ENCODE peak calls at places on chromosomes 16 and 17, in four cellular contexts. U, V, M and R are unnamed samples.

GRCh38 chr16:88628512-88628974 is 9.8 kb upstream of the IL17C start:
- DNase-seq in U (no peak), V (no peak), M (no peak), R (no peak)

GRCh38 chr16:1468456-1468855 is 6.4 kb downstream of the CLCN7 start:
- DNase-seq in U (no peak), V (no peak), M (no peak), R (no peak)

GRCh38 chr16:87135631-87136030 is 181.6 kb downstream of the C16orf95 start:
- DNase-seq in U (no peak), V (no peak), M (no peak), R (no peak)

GRCh38 chr17:77502626-77503292 is 362.0 kb downstream of the SEC14L1 start:
- DNase-seq in U (no peak), V (no peak), M (no peak), R (no peak)

GRCh38 chr16:19923396-19923795 is 38.7 kb upstream of the GPRC5B start:
- DNase-seq in U (no peak), V (no peak), M (no peak), R (no peak)

GRCh38 chr16:82241469-82242052 is 71.5 kb upstream of the MPHOSPH6 start:
- DNase-seq in U (no peak), V (no peak), M (no peak), R (no peak)

GRCh38 chr17:44191941-44192496 is 5.2 kb downstream of the TMUB2 start:
- DNase-seq in U (no peak), V (no peak), M (no peak), R (no peak)

GRCh38 chr17:7340179-7340578 is 3.9 kb downstream of the ACAP1 start:
- DNase-seq in U (no peak), V (no peak), M (no peak), R (no peak)

GRCh38 chr17:58096892-58097291 is 13.7 kb downstream of the DYNLL2 start:
- DNase-seq in U (no peak), V (no peak), M (no peak), R (no peak)

GRCh38 chr17:77388384-77389306 is 247.9 kb downstream of the SEC14L1 start:
- DNase-seq in U (no peak), V (no peak), M (no peak), R (no peak)

GRCh38 chr16:964696-965395 is 5.9 kb downstream of the LMF1 start:
- DNase-seq in U (peak), V (no peak), M (no peak), R (peak)

GRCh38 chr16:29804020-29804419 is 2.3 kb upstream of the MAZ start:
- DNase-seq in U (no peak), V (no peak), M (no peak), R (no peak)

GRCh38 chr17:82962163-82962720 is 117.2 kb upstream of the METRNL start:
- DNase-seq in U (peak), V (no peak), M (no peak), R (no peak)

GRCh38 chr17:2418572-2418971 is 17.7 kb upstream of the MNT start:
- DNase-seq in U (no peak), V (no peak), M (no peak), R (no peak)

GRCh38 chr17:56125830-56126819 is 27.1 kb upstream of the ANKFN1 start:
- DNase-seq in U (no peak), V (no peak), M (peak), R (peak)

GRCh38 chr16:31093132-31093703 is 1.4 kb downstream of the VKORC1 start:
- DNase-seq in U (no peak), V (no peak), M (no peak), R (peak)

GRCh38 chr16:57060323-57061083 is 31.9 kb upstream of the CPNE2 start:
- DNase-seq in U (no peak), V (no peak), M (no peak), R (no peak)

GRCh38 chr16:56892705-56893104 is 27.7 kb downstream of the SLC12A3 start:
- DNase-seq in U (no peak), V (no peak), M (no peak), R (no peak)

GRCh38 chr17:79650283-79650682 is 39.4 kb upstream of the RBFOX3 start:
- DNase-seq in U (peak), V (no peak), M (no peak), R (no peak)

GRCh38 chr17:3553419-3554401 is 3.9 kb downstream of the TRPV3 start:
- DNase-seq in U (no peak), V (no peak), M (no peak), R (no peak)

GRCh38 chr16:56094231-56094630 is 97.1 kb upstream of the GNAO1 start:
- DNase-seq in U (no peak), V (no peak), M (no peak), R (no peak)

GRCh38 chr17:15169676-15170075 is 95.5 kb downstream of the PMP22 start:
- DNase-seq in U (no peak), V (no peak), M (no peak), R (no peak)

GRCh38 chr17:79019631-79020584 is 4.1 kb upstream of the C1QTNF1 start:
- DNase-seq in U (peak), V (no peak), M (peak), R (peak)

GRCh38 chr16:89320717-89321501 is 103.4 kb downstream of the ZNF778 start:
- DNase-seq in U (no peak), V (no peak), M (no peak), R (no peak)

GRCh38 chr17:79082311-79083190 is 7.9 kb downstream of the ENGASE start:
- DNase-seq in U (no peak), V (no peak), M (peak), R (peak)

GRCh38 chr16:68420366-68420765 is 27.9 kb downstream of the SMPD3 start:
- DNase-seq in U (no peak), V (no peak), M (no peak), R (no peak)

GRCh38 chr17:68390888-68391545 is 66.3 kb downstream of the WIPI1 start:
- DNase-seq in U (peak), V (no peak), M (no peak), R (no peak)

GRCh38 chr16:1690810-1691209 is 12.7 kb downstream of the JPT2 start:
- DNase-seq in U (no peak), V (no peak), M (no peak), R (no peak)

GRCh38 chr16:30623558-30624283 is 13.5 kb upstream of the ZNF689 start:
- DNase-seq in U (no peak), V (no peak), M (no peak), R (no peak)

GRCh38 chr16:47848481-47849109 is 307.2 kb downstream of the ABCC12 start:
- DNase-seq in U (no peak), V (no peak), M (no peak), R (no peak)
- TF ChIP-seq CTCF in U (no peak), V (no peak), M (no peak), R (no peak)

GRCh38 chr17:32771396-32771795 is 105.5 kb downstream of the MYO1D start:
- DNase-seq in U (no peak), V (no peak), M (no peak), R (no peak)
- TF ChIP-seq CTCF in U (no peak), V (no peak), M (no peak), R (no peak)

GRCh38 chr17:61393550-61393903 is 6.1 kb upstream of the TBX2 start:
- DNase-seq in U (no peak), V (no peak), M (no peak), R (no peak)
- TF ChIP-seq CTCF in U (no peak), V (peak), M (no peak), R (peak)

GRCh38 chr17:76148015-76148326 is 6.9 kb upstream of the FOXJ1 start:
- DNase-seq in U (no peak), V (no peak), M (no peak), R (no peak)
- TF ChIP-seq CTCF in U (no peak), V (no peak), M (peak), R (no peak)

GRCh38 chr17:63435681-63436522 is 10.2 kb downstream of the CYB561 start:
- DNase-seq in U (no peak), V (no peak), M (no peak), R (no peak)

GRCh38 chr17:63437287-63438091 is 8.6 kb downstream of the CYB561 start:
- DNase-seq in U (no peak), V (no peak), M (no peak), R (no peak)

GRCh38 chr17:63433746-63434591 is 12.1 kb downstream of the CYB561 start:
- DNase-seq in U (peak), V (no peak), M (no peak), R (peak)

GRCh38 chr17:63436523-63437110 is 9.5 kb downstream of the CYB561 start:
- DNase-seq in U (no peak), V (no peak), M (peak), R (peak)

DNA sequence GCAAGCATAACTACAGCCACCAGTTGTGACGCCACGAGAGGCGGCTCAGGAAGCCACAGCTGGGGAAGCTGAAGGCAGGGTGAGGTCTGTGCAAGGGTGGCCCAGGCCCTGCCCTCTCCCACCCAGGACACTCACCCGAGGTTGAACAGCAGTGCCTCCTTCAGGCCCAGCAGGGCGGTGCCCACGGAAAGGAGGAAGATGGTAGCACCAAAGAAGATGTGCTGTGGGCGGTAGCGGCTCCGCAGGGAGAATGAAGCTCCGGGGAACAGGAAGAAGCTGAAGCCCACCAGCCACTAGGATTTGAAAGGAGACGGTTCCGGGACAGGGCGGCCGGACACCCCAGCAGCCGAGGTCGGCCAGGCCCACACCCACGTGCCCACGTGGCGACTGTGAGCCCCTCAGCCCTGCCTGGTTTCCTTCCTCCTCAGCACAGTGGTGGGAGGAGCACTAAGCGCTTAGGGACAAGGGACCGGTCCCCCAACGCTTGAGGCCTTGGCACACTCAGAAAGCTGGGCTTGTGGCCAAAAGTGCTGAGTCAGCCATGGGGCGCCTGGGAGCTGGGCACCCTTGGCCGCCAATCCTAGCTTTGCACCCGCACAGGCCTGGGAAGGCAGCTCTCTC is 11.0 kb downstream of the CYB561 start:
- DNase-seq in U (no peak), V (no peak), M (peak), R (peak)
- TF ChIP-seq CTCF in U (no peak), V (peak), M (no peak), R (no peak)

GRCh38 chr17:39863244-39863917 is 731 bp downstream of the IKZF3 start:
- DNase-seq in U (no peak), V (no peak), M (no peak), R (no peak)
- TF ChIP-seq CTCF in U (no peak), V (no peak), M (no peak), R (no peak)

DNA sequence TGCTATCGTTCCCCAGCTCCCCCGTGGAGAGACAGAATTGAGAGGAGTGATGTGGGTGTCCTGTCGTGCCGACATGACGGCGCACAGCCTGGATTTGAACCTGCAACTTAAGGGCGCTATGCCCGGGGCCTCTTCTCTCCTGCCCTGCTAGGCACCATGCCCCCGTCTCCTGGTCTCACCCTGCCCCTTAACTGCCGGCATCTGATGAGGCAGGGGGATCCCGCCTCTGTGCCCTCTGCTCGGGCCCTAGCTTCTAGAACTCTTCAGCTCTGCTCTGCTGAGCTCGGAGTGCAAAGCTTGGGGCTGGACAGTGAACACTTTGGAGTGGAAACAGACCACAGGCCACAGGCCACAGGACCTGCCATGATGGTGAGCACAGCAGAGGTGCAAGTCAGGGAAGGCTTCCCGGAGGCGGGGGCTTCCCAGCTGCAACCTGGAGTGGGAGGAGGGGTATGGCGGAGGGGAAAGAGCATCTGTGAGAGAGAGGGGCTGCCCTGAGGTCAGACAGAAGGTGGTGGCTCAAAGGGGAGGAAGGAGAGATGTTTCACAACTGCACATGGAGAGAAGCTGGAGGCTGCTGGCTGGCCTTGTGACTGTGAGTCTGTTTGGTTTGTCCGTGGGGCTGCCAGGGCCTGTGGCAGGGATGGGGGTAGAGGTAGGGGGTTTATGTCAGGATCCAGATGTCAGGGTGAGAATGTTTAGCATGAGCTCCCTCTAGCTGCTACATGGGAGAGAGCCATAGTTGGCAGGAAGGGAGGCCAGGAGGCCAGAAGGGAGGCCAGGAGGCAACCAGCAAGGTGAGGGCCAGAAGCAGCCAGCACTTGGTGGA is 107.8 kb downstream of the CRLF3 start:
- DNase-seq in U (no peak), V (no peak), M (no peak), R (peak)
- TF ChIP-seq CTCF in U (no peak), V (peak), M (no peak), R (no peak)

DNA sequence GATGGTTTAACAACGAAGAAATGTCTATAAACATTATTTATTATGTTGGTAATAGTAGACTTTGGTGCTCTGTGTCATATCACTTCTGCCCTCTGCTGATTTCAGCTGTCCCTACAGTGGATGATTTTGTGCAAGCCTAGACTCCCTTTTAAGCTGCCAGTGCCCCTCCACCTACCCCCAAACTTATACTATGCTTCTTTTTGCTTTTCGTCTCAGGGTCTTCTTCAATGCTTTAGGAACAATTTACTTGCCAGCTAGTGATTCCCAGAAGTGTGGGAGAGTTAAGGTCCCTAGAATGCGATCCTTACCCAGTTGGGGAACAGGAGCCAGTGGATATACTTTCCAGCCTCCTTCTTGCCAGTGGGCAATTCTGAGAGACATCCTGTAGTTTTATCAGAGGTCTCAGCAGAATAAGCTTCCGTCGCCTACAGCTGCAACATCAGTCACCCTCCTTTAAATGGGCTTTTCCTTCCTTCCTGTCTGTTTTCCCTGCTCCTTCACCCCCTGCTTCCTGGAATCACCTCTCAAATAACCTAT is 4.1 kb downstream of the ICAM2 start:
- DNase-seq in U (peak), V (no peak), M (no peak), R (no peak)
- TF ChIP-seq CTCF in U (no peak), V (no peak), M (peak), R (peak)

GRCh38 chr17:33989357-33990148 is 265.5 kb upstream of the CCL2 start:
- DNase-seq in U (no peak), V (no peak), M (no peak), R (no peak)

GRCh38 chr17:33987162-33987561 is 267.9 kb upstream of the CCL2 start:
- DNase-seq in U (no peak), V (no peak), M (no peak), R (no peak)

GRCh38 chr17:33986566-33986965 is 268.5 kb upstream of the CCL2 start:
- DNase-seq in U (no peak), V (no peak), M (no peak), R (no peak)

GRCh38 chr17:33990943-33991706 is 264.0 kb upstream of the CCL2 start:
- DNase-seq in U (no peak), V (no peak), M (no peak), R (no peak)

GRCh38 chr17:33992113-33992512 is 263.0 kb upstream of the CCL2 start:
- DNase-seq in U (no peak), V (no peak), M (no peak), R (no peak)
- TF ChIP-seq CTCF in U (no peak), V (no peak), M (no peak), R (no peak)

DNA sequence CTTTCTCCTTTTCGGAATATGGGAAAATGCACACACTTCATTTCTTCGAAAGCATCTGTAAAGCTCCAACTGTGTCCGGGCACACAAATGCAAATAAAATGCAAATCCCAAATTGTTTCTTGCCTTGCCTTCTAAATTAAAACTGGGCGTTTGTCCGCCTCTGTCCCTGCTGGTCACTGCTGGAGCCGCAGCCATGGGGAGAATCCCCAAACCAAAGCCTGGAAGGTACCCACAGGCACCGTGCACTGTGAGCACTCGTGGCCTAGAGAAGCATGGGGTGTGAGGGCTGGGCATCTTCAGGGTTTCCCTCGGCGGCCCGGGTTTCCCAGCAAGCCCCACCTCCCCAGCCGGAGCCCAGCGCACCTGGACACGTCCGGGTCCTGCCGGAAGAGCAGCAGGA is 2.9 kb downstream of the SLC47A2 start:
- DNase-seq in U (no peak), V (no peak), M (no peak), R (no peak)
- TF ChIP-seq CTCF in U (no peak), V (no peak), M (no peak), R (no peak)